ENCODE peak calls at places on chromosome 3, in eight cellular contexts. One of them, this sample, is unnamed.

GRCh38 chr3:82000773-82001172 is 239.3 kb upstream of the GBE1 start:
- DNase-seq in fibroblast of lung: peak; percentile 21
- DNase-seq in NCI-H524: peak; percentile 81
- DNase-seq in NCI-H1694 treated with DMSO at 0.1 percent for 48 hours: no peak
- DNase-seq in HTR-8/SVneo: no peak
- DNase-seq in hypothalamus: no peak
- DNase-seq in Ammon's horn: no peak
- DNase-seq in fibroblast of mammary gland: no peak
- DNase-seq in this sample: no peak

GRCh38 chr3:136195258-136196063 is 674 bp downstream of the MSL2 start:
- DNase-seq in fibroblast of lung: peak; percentile 72
- DNase-seq in NCI-H524: peak; percentile 62
- DNase-seq in NCI-H1694 treated with DMSO at 0.1 percent for 48 hours: peak; percentile 39
- DNase-seq in HTR-8/SVneo: peak; percentile 60
- DNase-seq in hypothalamus: peak; percentile 75
- DNase-seq in Ammon's horn: peak; percentile 74
- DNase-seq in fibroblast of mammary gland: peak; percentile 67
- DNase-seq in this sample: peak; percentile 82

GRCh38 chr3:46867550-46867898 is 4.3 kb upstream of the MYL3 start:
- DNase-seq in fibroblast of lung: peak; percentile 8
- DNase-seq in NCI-H524: no peak
- DNase-seq in NCI-H1694 treated with DMSO at 0.1 percent for 48 hours: no peak
- DNase-seq in HTR-8/SVneo: no peak
- DNase-seq in hypothalamus: peak; percentile 78
- DNase-seq in Ammon's horn: peak; percentile 71
- DNase-seq in fibroblast of mammary gland: peak; percentile 59
- DNase-seq in this sample: peak; percentile 52

GRCh38 chr3:73508330-73508954 is 116.3 kb downstream of the PDZRN3 start:
- DNase-seq in fibroblast of lung: peak; percentile 57
- DNase-seq in NCI-H524: peak; percentile 39
- DNase-seq in NCI-H1694 treated with DMSO at 0.1 percent for 48 hours: peak; percentile 6
- DNase-seq in HTR-8/SVneo: peak; percentile 17
- DNase-seq in hypothalamus: peak; percentile 49
- DNase-seq in Ammon's horn: peak; percentile 80
- DNase-seq in fibroblast of mammary gland: peak; percentile 76
- DNase-seq in this sample: no peak

GRCh38 chr3:13419356-13420050 is 619 bp downstream of the NUP210 start:
- DNase-seq in fibroblast of lung: peak; percentile 8
- DNase-seq in NCI-H524: no peak
- DNase-seq in NCI-H1694 treated with DMSO at 0.1 percent for 48 hours: no peak
- DNase-seq in HTR-8/SVneo: peak; percentile 38
- DNase-seq in hypothalamus: peak; percentile 28
- DNase-seq in Ammon's horn: peak; percentile 51
- DNase-seq in fibroblast of mammary gland: no peak
- DNase-seq in this sample: no peak

GRCh38 chr3:150216041-150216811 is 191.9 kb upstream of the TSC22D2 start:
- DNase-seq in fibroblast of lung: peak; percentile 87
- DNase-seq in NCI-H524: peak; percentile 91
- DNase-seq in NCI-H1694 treated with DMSO at 0.1 percent for 48 hours: peak; percentile 92
- DNase-seq in HTR-8/SVneo: peak; percentile 83
- DNase-seq in hypothalamus: no peak
- DNase-seq in Ammon's horn: peak; percentile 63
- DNase-seq in fibroblast of mammary gland: peak; percentile 49
- DNase-seq in this sample: no peak

GRCh38 chr3:150371741-150372254 is 36.3 kb upstream of the TSC22D2 start:
- DNase-seq in fibroblast of lung: peak; percentile 100
- DNase-seq in NCI-H524: no peak
- DNase-seq in NCI-H1694 treated with DMSO at 0.1 percent for 48 hours: no peak
- DNase-seq in HTR-8/SVneo: peak; percentile 75
- DNase-seq in hypothalamus: no peak
- DNase-seq in Ammon's horn: peak; percentile 43
- DNase-seq in fibroblast of mammary gland: peak; percentile 98
- DNase-seq in this sample: peak; percentile 6

GRCh38 chr3:20258371-20258770 is 72.4 kb upstream of the SGO1 start:
- DNase-seq in fibroblast of lung: no peak
- DNase-seq in NCI-H524: no peak
- DNase-seq in NCI-H1694 treated with DMSO at 0.1 percent for 48 hours: no peak
- DNase-seq in HTR-8/SVneo: no peak
- DNase-seq in hypothalamus: no peak
- DNase-seq in Ammon's horn: no peak
- DNase-seq in fibroblast of mammary gland: no peak
- DNase-seq in this sample: no peak

GRCh38 chr3:66302288-66302687 is 81.5 kb downstream of the SLC25A26 start:
- DNase-seq in fibroblast of lung: no peak
- DNase-seq in NCI-H524: no peak
- DNase-seq in NCI-H1694 treated with DMSO at 0.1 percent for 48 hours: no peak
- DNase-seq in HTR-8/SVneo: no peak
- DNase-seq in hypothalamus: no peak
- DNase-seq in Ammon's horn: no peak
- DNase-seq in fibroblast of mammary gland: peak; percentile 2
- DNase-seq in this sample: no peak

GRCh38 chr3:9833078-9833477 is 10.7 kb downstream of the RPUSD3 start:
- DNase-seq in fibroblast of lung: no peak
- DNase-seq in NCI-H524: no peak
- DNase-seq in NCI-H1694 treated with DMSO at 0.1 percent for 48 hours: no peak
- DNase-seq in HTR-8/SVneo: no peak
- DNase-seq in hypothalamus: no peak
- DNase-seq in Ammon's horn: no peak
- DNase-seq in fibroblast of mammary gland: no peak
- DNase-seq in this sample: no peak

GRCh38 chr3:69144631-69145244 is 22.3 kb upstream of the LMOD3 start:
- DNase-seq in fibroblast of lung: no peak
- DNase-seq in NCI-H524: no peak
- DNase-seq in NCI-H1694 treated with DMSO at 0.1 percent for 48 hours: no peak
- DNase-seq in HTR-8/SVneo: no peak
- DNase-seq in hypothalamus: no peak
- DNase-seq in Ammon's horn: no peak
- DNase-seq in fibroblast of mammary gland: no peak
- DNase-seq in this sample: no peak

GRCh38 chr3:37994639-37994972 is 4.0 kb downstream of the VILL start:
- DNase-seq in fibroblast of lung: no peak
- DNase-seq in NCI-H524: no peak
- DNase-seq in NCI-H1694 treated with DMSO at 0.1 percent for 48 hours: no peak
- DNase-seq in HTR-8/SVneo: no peak
- DNase-seq in hypothalamus: no peak
- DNase-seq in Ammon's horn: no peak
- DNase-seq in fibroblast of mammary gland: no peak
- DNase-seq in this sample: no peak

GRCh38 chr3:40975711-40976121 is 223.6 kb upstream of the CTNNB1 start:
- DNase-seq in fibroblast of lung: peak; percentile 24
- DNase-seq in NCI-H524: no peak
- DNase-seq in NCI-H1694 treated with DMSO at 0.1 percent for 48 hours: no peak
- DNase-seq in HTR-8/SVneo: no peak
- DNase-seq in hypothalamus: no peak
- DNase-seq in Ammon's horn: no peak
- DNase-seq in fibroblast of mammary gland: peak; percentile 15
- DNase-seq in this sample: no peak

GRCh38 chr3:12486001-12486400 is 1.7 kb downstream of the TSEN2 start:
- DNase-seq in fibroblast of lung: no peak
- DNase-seq in NCI-H524: no peak
- DNase-seq in NCI-H1694 treated with DMSO at 0.1 percent for 48 hours: no peak
- DNase-seq in HTR-8/SVneo: no peak
- DNase-seq in hypothalamus: no peak
- DNase-seq in Ammon's horn: no peak
- DNase-seq in fibroblast of mammary gland: no peak
- DNase-seq in this sample: no peak

GRCh38 chr3:139745831-139746230 is 68.1 kb upstream of the NMNAT3 start:
- DNase-seq in fibroblast of lung: peak; percentile 83
- DNase-seq in NCI-H524: no peak
- DNase-seq in NCI-H1694 treated with DMSO at 0.1 percent for 48 hours: no peak
- DNase-seq in HTR-8/SVneo: no peak
- DNase-seq in hypothalamus: no peak
- DNase-seq in Ammon's horn: no peak
- DNase-seq in fibroblast of mammary gland: peak; percentile 61
- DNase-seq in this sample: no peak

GRCh38 chr3:130935761-130936160 is 41.9 kb downstream of the ATP2C1 start:
- DNase-seq in fibroblast of lung: peak; percentile 83
- DNase-seq in NCI-H524: no peak
- DNase-seq in NCI-H1694 treated with DMSO at 0.1 percent for 48 hours: no peak
- DNase-seq in HTR-8/SVneo: no peak
- DNase-seq in hypothalamus: no peak
- DNase-seq in Ammon's horn: no peak
- DNase-seq in fibroblast of mammary gland: peak; percentile 73
- DNase-seq in this sample: no peak

GRCh38 chr3:66393486-66394260 is 107.1 kb downstream of the LRIG1 start:
- DNase-seq in fibroblast of lung: peak; percentile 77
- DNase-seq in NCI-H524: no peak
- DNase-seq in NCI-H1694 treated with DMSO at 0.1 percent for 48 hours: no peak
- DNase-seq in HTR-8/SVneo: no peak
- DNase-seq in hypothalamus: no peak
- DNase-seq in Ammon's horn: no peak
- DNase-seq in fibroblast of mammary gland: peak; percentile 54
- DNase-seq in this sample: no peak

GRCh38 chr3:111577798-111578685 is 17.1 kb downstream of the ZBED2 start:
- DNase-seq in fibroblast of lung: peak; percentile 84
- DNase-seq in NCI-H524: peak; percentile 1
- DNase-seq in NCI-H1694 treated with DMSO at 0.1 percent for 48 hours: peak; percentile 40
- DNase-seq in HTR-8/SVneo: peak; percentile 70
- DNase-seq in hypothalamus: no peak
- DNase-seq in Ammon's horn: peak; percentile 20
- DNase-seq in fibroblast of mammary gland: peak; percentile 65
- DNase-seq in this sample: no peak

GRCh38 chr3:174330303-174330702 is 528.8 kb upstream of the NAALADL2 start:
- DNase-seq in fibroblast of lung: peak; percentile 95
- DNase-seq in NCI-H524: no peak
- DNase-seq in NCI-H1694 treated with DMSO at 0.1 percent for 48 hours: no peak
- DNase-seq in HTR-8/SVneo: peak; percentile 12
- DNase-seq in hypothalamus: no peak
- DNase-seq in Ammon's horn: no peak
- DNase-seq in fibroblast of mammary gland: peak; percentile 79
- DNase-seq in this sample: no peak

GRCh38 chr3:50338989-50339388 is 1.6 kb downstream of the RASSF1 start:
- DNase-seq in fibroblast of lung: no peak
- DNase-seq in NCI-H524: no peak
- DNase-seq in NCI-H1694 treated with DMSO at 0.1 percent for 48 hours: no peak
- DNase-seq in HTR-8/SVneo: no peak
- DNase-seq in hypothalamus: no peak
- DNase-seq in Ammon's horn: no peak
- DNase-seq in fibroblast of mammary gland: no peak
- DNase-seq in this sample: no peak

GRCh38 chr3:20511863-20512262 is 325.9 kb upstream of the SGO1 start:
- DNase-seq in fibroblast of lung: peak; percentile 69
- DNase-seq in NCI-H524: peak; percentile 7
- DNase-seq in NCI-H1694 treated with DMSO at 0.1 percent for 48 hours: peak; percentile 30
- DNase-seq in HTR-8/SVneo: peak; percentile 35
- DNase-seq in hypothalamus: peak; percentile 12
- DNase-seq in Ammon's horn: peak; percentile 52
- DNase-seq in fibroblast of mammary gland: peak; percentile 75
- DNase-seq in this sample: no peak

GRCh38 chr3:178295257-178295912 is 240.9 kb upstream of the KCNMB2 start:
- DNase-seq in fibroblast of lung: peak; percentile 85
- DNase-seq in NCI-H524: no peak
- DNase-seq in NCI-H1694 treated with DMSO at 0.1 percent for 48 hours: no peak
- DNase-seq in HTR-8/SVneo: peak; percentile 2
- DNase-seq in hypothalamus: no peak
- DNase-seq in Ammon's horn: peak; percentile 21
- DNase-seq in fibroblast of mammary gland: peak; percentile 100
- DNase-seq in this sample: no peak

GRCh38 chr3:49928511-49929017 is 1.0 kb downstream of the MON1A start:
- DNase-seq in fibroblast of lung: no peak
- DNase-seq in NCI-H524: no peak
- DNase-seq in NCI-H1694 treated with DMSO at 0.1 percent for 48 hours: no peak
- DNase-seq in HTR-8/SVneo: no peak
- DNase-seq in hypothalamus: no peak
- DNase-seq in Ammon's horn: no peak
- DNase-seq in fibroblast of mammary gland: no peak
- DNase-seq in this sample: no peak

GRCh38 chr3:65914740-65915366 is 123.9 kb downstream of the MAGI1 start:
- DNase-seq in fibroblast of lung: no peak
- DNase-seq in NCI-H524: no peak
- DNase-seq in NCI-H1694 treated with DMSO at 0.1 percent for 48 hours: no peak
- DNase-seq in HTR-8/SVneo: no peak
- DNase-seq in hypothalamus: no peak
- DNase-seq in Ammon's horn: peak; percentile 10
- DNase-seq in fibroblast of mammary gland: peak; percentile 26
- DNase-seq in this sample: no peak

GRCh38 chr3:40333852-40334251 is 24.3 kb downstream of the EIF1B start:
- DNase-seq in fibroblast of lung: no peak
- DNase-seq in NCI-H524: no peak
- DNase-seq in NCI-H1694 treated with DMSO at 0.1 percent for 48 hours: no peak
- DNase-seq in HTR-8/SVneo: no peak
- DNase-seq in hypothalamus: no peak
- DNase-seq in Ammon's horn: no peak
- DNase-seq in fibroblast of mammary gland: no peak
- DNase-seq in this sample: no peak

GRCh38 chr3:115697263-115698053 is 74.1 kb downstream of the GAP43 start:
- DNase-seq in fibroblast of lung: peak; percentile 68
- DNase-seq in NCI-H524: no peak
- DNase-seq in NCI-H1694 treated with DMSO at 0.1 percent for 48 hours: no peak
- DNase-seq in HTR-8/SVneo: no peak
- DNase-seq in hypothalamus: no peak
- DNase-seq in Ammon's horn: no peak
- DNase-seq in fibroblast of mammary gland: no peak
- DNase-seq in this sample: no peak

GRCh38 chr3:97353176-97353575 is 411.4 kb upstream of the ARL6 start:
- DNase-seq in fibroblast of lung: no peak
- DNase-seq in NCI-H524: no peak
- DNase-seq in NCI-H1694 treated with DMSO at 0.1 percent for 48 hours: no peak
- DNase-seq in HTR-8/SVneo: no peak
- DNase-seq in hypothalamus: no peak
- DNase-seq in Ammon's horn: no peak
- DNase-seq in fibroblast of mammary gland: no peak
- DNase-seq in this sample: no peak

GRCh38 chr3:184578822-184579221 is 17.2 kb downstream of the EPHB3 start:
- DNase-seq in fibroblast of lung: no peak
- DNase-seq in NCI-H524: no peak
- DNase-seq in NCI-H1694 treated with DMSO at 0.1 percent for 48 hours: no peak
- DNase-seq in HTR-8/SVneo: no peak
- DNase-seq in hypothalamus: no peak
- DNase-seq in Ammon's horn: no peak
- DNase-seq in fibroblast of mammary gland: no peak
- DNase-seq in this sample: no peak

GRCh38 chr3:168336276-168336675 is 240.6 kb upstream of the GOLIM4 start:
- DNase-seq in fibroblast of lung: peak; percentile 40
- DNase-seq in NCI-H524: no peak
- DNase-seq in NCI-H1694 treated with DMSO at 0.1 percent for 48 hours: no peak
- DNase-seq in HTR-8/SVneo: no peak
- DNase-seq in hypothalamus: no peak
- DNase-seq in Ammon's horn: no peak
- DNase-seq in fibroblast of mammary gland: no peak
- DNase-seq in this sample: no peak

GRCh38 chr3:9698293-9698692 is 5.3 kb upstream of the CPNE9 start:
- DNase-seq in fibroblast of lung: no peak
- DNase-seq in NCI-H524: no peak
- DNase-seq in NCI-H1694 treated with DMSO at 0.1 percent for 48 hours: no peak
- DNase-seq in HTR-8/SVneo: no peak
- DNase-seq in hypothalamus: no peak
- DNase-seq in Ammon's horn: no peak
- DNase-seq in fibroblast of mammary gland: no peak
- DNase-seq in this sample: no peak

GRCh38 chr3:196499061-196499460 is 4.5 kb downstream of the RNF168 start:
- DNase-seq in fibroblast of lung: peak; percentile 81
- DNase-seq in NCI-H524: no peak
- DNase-seq in NCI-H1694 treated with DMSO at 0.1 percent for 48 hours: no peak
- DNase-seq in HTR-8/SVneo: no peak
- DNase-seq in hypothalamus: no peak
- DNase-seq in Ammon's horn: no peak
- DNase-seq in fibroblast of mammary gland: peak; percentile 65
- DNase-seq in this sample: no peak

GRCh38 chr3:103906808-103907207 is 1459.9 kb upstream of the ALCAM start:
- DNase-seq in fibroblast of lung: no peak
- DNase-seq in NCI-H524: no peak
- DNase-seq in NCI-H1694 treated with DMSO at 0.1 percent for 48 hours: no peak
- DNase-seq in HTR-8/SVneo: no peak
- DNase-seq in hypothalamus: no peak
- DNase-seq in Ammon's horn: no peak
- DNase-seq in fibroblast of mammary gland: no peak
- DNase-seq in this sample: no peak

GRCh38 chr3:197598404-197598980 is 42.7 kb upstream of the BDH1 start:
- DNase-seq in fibroblast of lung: no peak
- DNase-seq in NCI-H524: no peak
- DNase-seq in NCI-H1694 treated with DMSO at 0.1 percent for 48 hours: no peak
- DNase-seq in HTR-8/SVneo: no peak
- DNase-seq in hypothalamus: no peak
- DNase-seq in Ammon's horn: no peak
- DNase-seq in fibroblast of mammary gland: no peak
- DNase-seq in this sample: no peak

GRCh38 chr3:56810912-56811544 is 9.3 kb upstream of the ARHGEF3 start:
- DNase-seq in fibroblast of lung: no peak
- DNase-seq in NCI-H524: peak; percentile 10
- DNase-seq in NCI-H1694 treated with DMSO at 0.1 percent for 48 hours: peak; percentile 83
- DNase-seq in HTR-8/SVneo: no peak
- DNase-seq in hypothalamus: no peak
- DNase-seq in Ammon's horn: no peak
- DNase-seq in fibroblast of mammary gland: no peak
- DNase-seq in this sample: no peak

This sample was measured in amygdala.